ENCODE peak calls at places on chromosome 12, in five cellular contexts. One of them, this sample, is unnamed.

GRCh38 chr12:17361224-17361623 is 728.8 kb downstream of the RERGL start:
- DNase-seq in EH: no peak
- DNase-seq in stromal cell of bone marrow: no peak
- DNase-seq in putamen: no peak
- DNase-seq in HT1080: no peak
- DNase-seq in this sample: no peak

GRCh38 chr12:7206691-7207090 is 17.2 kb downstream of the PEX5 start:
- DNase-seq in EH: no peak
- DNase-seq in HT1080: no peak
- DNase-seq in putamen: no peak
- DNase-seq in stromal cell of bone marrow: no peak
- DNase-seq in this sample: no peak

GRCh38 chr12:93722757-93723567 is 45.8 kb downstream of the CRADD start:
- DNase-seq in HT1080: peak
- DNase-seq in putamen: no peak
- DNase-seq in stromal cell of bone marrow: no peak
- DNase-seq in EH: peak
- DNase-seq in this sample: no peak

GRCh38 chr12:88493651-88494050 is 86.6 kb downstream of the KITLG start:
- DNase-seq in stromal cell of bone marrow: peak
- DNase-seq in EH: peak
- DNase-seq in putamen: no peak
- DNase-seq in HT1080: peak
- DNase-seq in this sample: no peak

GRCh38 chr12:104555650-104556049 is 98.9 kb downstream of the CHST11 start:
- DNase-seq in stromal cell of bone marrow: no peak
- DNase-seq in EH: no peak
- DNase-seq in HT1080: no peak
- DNase-seq in putamen: no peak
- DNase-seq in this sample: no peak

GRCh38 chr12:51874486-51874885 is 13.4 kb upstream of the ANKRD33 start:
- DNase-seq in putamen: no peak
- DNase-seq in stromal cell of bone marrow: no peak
- DNase-seq in HT1080: no peak
- DNase-seq in EH: no peak
- DNase-seq in this sample: no peak

GRCh38 chr12:68976304-68976915 is 43.4 kb upstream of the CPM start:
- DNase-seq in EH: peak
- DNase-seq in putamen: no peak
- DNase-seq in HT1080: no peak
- DNase-seq in stromal cell of bone marrow: no peak
- DNase-seq in this sample: no peak

GRCh38 chr12:121279507-121279915 is 17.0 kb downstream of the CAMKK2 start:
- DNase-seq in putamen: no peak
- DNase-seq in HT1080: no peak
- DNase-seq in EH: no peak
- DNase-seq in stromal cell of bone marrow: no peak
- DNase-seq in this sample: no peak

GRCh38 chr12:91331371-91331770 is 148.8 kb upstream of the DCN start:
- DNase-seq in EH: no peak
- DNase-seq in stromal cell of bone marrow: no peak
- DNase-seq in HT1080: no peak
- DNase-seq in putamen: no peak
- DNase-seq in this sample: no peak

GRCh38 chr12:53995311-53996187 is 4.4 kb upstream of the HOXC9 start:
- DNase-seq in HT1080: peak
- DNase-seq in putamen: no peak
- DNase-seq in EH: no peak
- DNase-seq in stromal cell of bone marrow: no peak
- DNase-seq in this sample: no peak

GRCh38 chr12:106118-106561 is 39.6 kb downstream of the IQSEC3 start:
- DNase-seq in stromal cell of bone marrow: no peak
- DNase-seq in EH: no peak
- DNase-seq in HT1080: no peak
- DNase-seq in putamen: no peak
- DNase-seq in this sample: no peak

GRCh38 chr12:28905220-28905940 is 243.7 kb upstream of the FAR2 start:
- DNase-seq in HT1080: no peak
- DNase-seq in EH: peak
- DNase-seq in stromal cell of bone marrow: no peak
- DNase-seq in putamen: no peak
- DNase-seq in this sample: no peak